ENCODE peak calls at places on chromosomes 12 and 14, in nine cellular contexts. N, H, Q, T, F, X, J, B and L are unnamed samples.

GRCh38 chr12:19739195-19739776 is 300.0 kb downstream of the AEBP2 start:
- DNase-seq in N (peak), H (no peak), Q (no peak), T (peak), F (peak), X (peak), J (peak), B (peak), L (no peak)

GRCh38 chr12:50201987-50202521 is 34.9 kb upstream of the CERS5 start:
- DNase-seq in N (peak), H (no peak), Q (no peak), T (no peak), F (peak), X (no peak), J (no peak), B (no peak), L (no peak)

GRCh38 chr14:37599527-37600368 is 4.3 kb downstream of the TTC6 start:
- DNase-seq in N (no peak), H (no peak), Q (no peak), T (no peak), F (no peak), X (no peak), J (peak), B (no peak), L (no peak)

GRCh38 chr14:49586673-49587460 is 687 bp upstream of the RPS29 start:
- DNase-seq in N (peak), H (no peak), Q (no peak), T (peak), F (peak), X (no peak), J (peak), B (peak), L (no peak)

GRCh38 chr14:64549805-64550538 is at the start of gene PPP1R36:
- DNase-seq in N (no peak), H (no peak), Q (no peak), T (no peak), F (no peak), X (no peak), J (peak), B (no peak), L (peak)

GRCh38 chr12:87930033-87930432 is 99.2 kb downstream of the C12orf50 start:
- DNase-seq in N (peak), H (no peak), Q (no peak), T (no peak), F (peak), X (no peak), J (no peak), B (peak), L (no peak)

GRCh38 chr12:89648211-89648930 is 60.3 kb downstream of the ATP2B1 start:
- DNase-seq in N (peak), H (no peak), Q (no peak), T (no peak), F (peak), X (no peak), J (no peak), B (no peak), L (no peak)

GRCh38 chr12:132489078-132489601 is 811 bp upstream of the FBRSL1 start:
- DNase-seq in N (no peak), H (no peak), Q (peak), T (no peak), F (no peak), X (peak), J (no peak), B (no peak), L (peak)

GRCh38 chr12:6843118-6843902 is 2.6 kb downstream of the GNB3 start:
- DNase-seq in N (no peak), H (no peak), Q (no peak), T (no peak), F (no peak), X (no peak), J (no peak), B (no peak), L (no peak)

GRCh38 chr12:71475280-71475679 is 35.7 kb downstream of the LGR5 start:
- DNase-seq in N (no peak), H (peak), Q (no peak), T (no peak), F (peak), X (no peak), J (no peak), B (no peak), L (peak)

GRCh38 chr12:11805680-11806079 is 156.2 kb downstream of the ETV6 start:
- DNase-seq in N (no peak), H (no peak), Q (no peak), T (no peak), F (no peak), X (no peak), J (no peak), B (no peak), L (no peak)

GRCh38 chr14:62655161-62655560 is 390.1 kb downstream of the KCNH5 start:
- DNase-seq in N (peak), H (no peak), Q (no peak), T (no peak), F (no peak), X (no peak), J (no peak), B (no peak), L (no peak)

GRCh38 chr12:68978678-68979077 is 45.7 kb upstream of the CPM start:
- DNase-seq in N (no peak), H (no peak), Q (no peak), T (peak), F (no peak), X (no peak), J (no peak), B (no peak), L (no peak)

GRCh38 chr12:43278268-43278832 is 273.7 kb downstream of the ADAMTS20 start:
- DNase-seq in N (no peak), H (no peak), Q (no peak), T (no peak), F (no peak), X (no peak), J (no peak), B (no peak), L (no peak)

GRCh38 chr14:79915411-79915810 is 295.9 kb downstream of the DIO2 start:
- DNase-seq in N (no peak), H (no peak), Q (no peak), T (no peak), F (no peak), X (no peak), J (no peak), B (no peak), L (no peak)

GRCh38 chr12:52082668-52082987 is 3.1 kb downstream of the SMIM41 start:
- DNase-seq in N (no peak), H (no peak), Q (no peak), T (peak), F (no peak), X (no peak), J (no peak), B (no peak), L (no peak)

GRCh38 chr12:107530706-107531105 is 154.9 kb upstream of the PWP1 start:
- DNase-seq in N (no peak), H (no peak), Q (no peak), T (no peak), F (no peak), X (no peak), J (no peak), B (no peak), L (no peak)

GRCh38 chr14:87615822-87616679 is 376.9 kb downstream of the GALC start:
- DNase-seq in N (peak), H (peak), Q (no peak), T (peak), F (peak), X (peak), J (peak), B (no peak), L (peak)